ENCODE peak calls at places on chromosomes 4 and X, in nine cellular contexts. One of them, this sample, is unnamed.

GRCh38 chrX:14964500-14964899 is 91.3 kb downstream of the MOSPD2 start:
- DNase-seq in SW480: peak; percentile 18
- DNase-seq in AML-193: no peak
- DNase-seq in CD14-positive monocyte: no peak
- DNase-seq in ovary: no peak
- DNase-seq in spleen: no peak
- DNase-seq in activated CD4-positive, CD25-positive, alpha-beta regulatory T cell: no peak
- DNase-seq in non-pigmented ciliary epithelial cell: no peak
- DNase-seq in activated CD4-positive, alpha-beta T cell treated with anti-CD3 and anti-CD28 coated beads, Interleukin-2, amount 50 U/mL, for 48 hours: no peak
- DNase-seq in this sample: no peak

GRCh38 chr4:65399131-65399530 is 271.2 kb downstream of the EPHA5 start:
- DNase-seq in AML-193: no peak
- DNase-seq in SW480: no peak
- DNase-seq in ovary: no peak
- DNase-seq in activated CD4-positive, alpha-beta T cell treated with anti-CD3 and anti-CD28 coated beads, Interleukin-2, amount 50 U/mL, for 48 hours: no peak
- DNase-seq in non-pigmented ciliary epithelial cell: no peak
- DNase-seq in activated CD4-positive, CD25-positive, alpha-beta regulatory T cell: no peak
- DNase-seq in spleen: peak; percentile 64
- DNase-seq in CD14-positive monocyte: no peak
- DNase-seq in this sample: no peak

GRCh38 chrX:24999501-24999900 is 16.3 kb downstream of the ARX start:
- DNase-seq in AML-193: no peak
- DNase-seq in SW480: peak; percentile 55
- DNase-seq in ovary: no peak
- DNase-seq in non-pigmented ciliary epithelial cell: no peak
- DNase-seq in activated CD4-positive, CD25-positive, alpha-beta regulatory T cell: no peak
- DNase-seq in CD14-positive monocyte: no peak
- DNase-seq in spleen: no peak
- DNase-seq in activated CD4-positive, alpha-beta T cell treated with anti-CD3 and anti-CD28 coated beads, Interleukin-2, amount 50 U/mL, for 48 hours: no peak
- DNase-seq in this sample: no peak

GRCh38 chrX:136097871-136098805 is 49.2 kb upstream of the FHL1 start:
- DNase-seq in spleen: no peak
- DNase-seq in non-pigmented ciliary epithelial cell: no peak
- DNase-seq in CD14-positive monocyte: no peak
- DNase-seq in AML-193: no peak
- DNase-seq in activated CD4-positive, CD25-positive, alpha-beta regulatory T cell: no peak
- DNase-seq in ovary: no peak
- DNase-seq in SW480: no peak
- DNase-seq in activated CD4-positive, alpha-beta T cell treated with anti-CD3 and anti-CD28 coated beads, Interleukin-2, amount 50 U/mL, for 48 hours: no peak
- DNase-seq in this sample: no peak

GRCh38 chr4:53935780-53936179 is 128.6 kb downstream of the CHIC2 start:
- DNase-seq in activated CD4-positive, CD25-positive, alpha-beta regulatory T cell: no peak
- DNase-seq in spleen: no peak
- DNase-seq in AML-193: no peak
- DNase-seq in SW480: no peak
- DNase-seq in ovary: no peak
- DNase-seq in CD14-positive monocyte: no peak
- DNase-seq in non-pigmented ciliary epithelial cell: no peak
- DNase-seq in activated CD4-positive, alpha-beta T cell treated with anti-CD3 and anti-CD28 coated beads, Interleukin-2, amount 50 U/mL, for 48 hours: no peak
- DNase-seq in this sample: no peak

GRCh38 chr4:8528713-8529112 is 51.5 kb upstream of the GPR78 start:
- DNase-seq in non-pigmented ciliary epithelial cell: no peak
- DNase-seq in ovary: no peak
- DNase-seq in AML-193: no peak
- DNase-seq in spleen: no peak
- DNase-seq in CD14-positive monocyte: no peak
- DNase-seq in SW480: peak; percentile 28
- DNase-seq in activated CD4-positive, alpha-beta T cell treated with anti-CD3 and anti-CD28 coated beads, Interleukin-2, amount 50 U/mL, for 48 hours: no peak
- DNase-seq in activated CD4-positive, CD25-positive, alpha-beta regulatory T cell: no peak
- DNase-seq in this sample: no peak

GRCh38 chr4:144645621-144646522 is at the start of gene HHIP:
- DNase-seq in SW480: no peak
- DNase-seq in spleen: no peak
- DNase-seq in ovary: peak; percentile 73
- DNase-seq in CD14-positive monocyte: no peak
- DNase-seq in AML-193: peak; percentile 2
- DNase-seq in activated CD4-positive, alpha-beta T cell treated with anti-CD3 and anti-CD28 coated beads, Interleukin-2, amount 50 U/mL, for 48 hours: peak; percentile 10
- DNase-seq in non-pigmented ciliary epithelial cell: no peak
- DNase-seq in activated CD4-positive, CD25-positive, alpha-beta regulatory T cell: no peak
- DNase-seq in this sample: peak; percentile 48

GRCh38 chr4:140640150-140640748 is 71.5 kb upstream of the UCP1 start:
- DNase-seq in activated CD4-positive, alpha-beta T cell treated with anti-CD3 and anti-CD28 coated beads, Interleukin-2, amount 50 U/mL, for 48 hours: no peak
- DNase-seq in activated CD4-positive, CD25-positive, alpha-beta regulatory T cell: no peak
- DNase-seq in non-pigmented ciliary epithelial cell: no peak
- DNase-seq in SW480: no peak
- DNase-seq in ovary: no peak
- DNase-seq in AML-193: no peak
- DNase-seq in CD14-positive monocyte: no peak
- DNase-seq in spleen: no peak
- DNase-seq in this sample: no peak

GRCh38 chr4:11720292-11720691 is 291.6 kb upstream of the HS3ST1 start:
- DNase-seq in non-pigmented ciliary epithelial cell: no peak
- DNase-seq in spleen: no peak
- DNase-seq in activated CD4-positive, alpha-beta T cell treated with anti-CD3 and anti-CD28 coated beads, Interleukin-2, amount 50 U/mL, for 48 hours: no peak
- DNase-seq in ovary: no peak
- DNase-seq in CD14-positive monocyte: no peak
- DNase-seq in SW480: peak; percentile 34
- DNase-seq in AML-193: no peak
- DNase-seq in activated CD4-positive, CD25-positive, alpha-beta regulatory T cell: no peak
- DNase-seq in this sample: no peak

GRCh38 chrX:51459125-51459524 is 37.3 kb downstream of the NUDT11 start:
- DNase-seq in ovary: no peak
- DNase-seq in activated CD4-positive, alpha-beta T cell treated with anti-CD3 and anti-CD28 coated beads, Interleukin-2, amount 50 U/mL, for 48 hours: peak; percentile 13
- DNase-seq in CD14-positive monocyte: no peak
- DNase-seq in spleen: no peak
- DNase-seq in non-pigmented ciliary epithelial cell: no peak
- DNase-seq in AML-193: peak; percentile 0
- DNase-seq in SW480: peak; percentile 8
- DNase-seq in activated CD4-positive, CD25-positive, alpha-beta regulatory T cell: no peak
- DNase-seq in this sample: no peak

GRCh38 chr4:136864580-136865185 is 667.6 kb downstream of the PCDH18 start:
- DNase-seq in non-pigmented ciliary epithelial cell: peak; percentile 38
- DNase-seq in spleen: no peak
- DNase-seq in activated CD4-positive, alpha-beta T cell treated with anti-CD3 and anti-CD28 coated beads, Interleukin-2, amount 50 U/mL, for 48 hours: peak; percentile 14
- DNase-seq in SW480: peak; percentile 39
- DNase-seq in activated CD4-positive, CD25-positive, alpha-beta regulatory T cell: no peak
- DNase-seq in ovary: no peak
- DNase-seq in CD14-positive monocyte: no peak
- DNase-seq in AML-193: peak; percentile 58
- DNase-seq in this sample: no peak

GRCh38 chr4:106034205-106034604 is 138.9 kb downstream of the NPNT start:
- DNase-seq in activated CD4-positive, CD25-positive, alpha-beta regulatory T cell: no peak
- DNase-seq in AML-193: no peak
- DNase-seq in SW480: no peak
- DNase-seq in activated CD4-positive, alpha-beta T cell treated with anti-CD3 and anti-CD28 coated beads, Interleukin-2, amount 50 U/mL, for 48 hours: no peak
- DNase-seq in spleen: no peak
- DNase-seq in non-pigmented ciliary epithelial cell: no peak
- DNase-seq in CD14-positive monocyte: no peak
- DNase-seq in ovary: no peak
- DNase-seq in this sample: no peak

GRCh38 chr4:113397114-113397701 is 347.8 kb downstream of the ANK2 start:
- DNase-seq in SW480: no peak
- DNase-seq in non-pigmented ciliary epithelial cell: no peak
- DNase-seq in activated CD4-positive, CD25-positive, alpha-beta regulatory T cell: no peak
- DNase-seq in spleen: no peak
- DNase-seq in AML-193: no peak
- DNase-seq in activated CD4-positive, alpha-beta T cell treated with anti-CD3 and anti-CD28 coated beads, Interleukin-2, amount 50 U/mL, for 48 hours: no peak
- DNase-seq in ovary: no peak
- DNase-seq in CD14-positive monocyte: no peak
- DNase-seq in this sample: no peak

GRCh38 chrX:72060196-72060974 is 71.3 kb downstream of the RTL5 start:
- DNase-seq in activated CD4-positive, CD25-positive, alpha-beta regulatory T cell: no peak
- DNase-seq in AML-193: no peak
- DNase-seq in non-pigmented ciliary epithelial cell: no peak
- DNase-seq in activated CD4-positive, alpha-beta T cell treated with anti-CD3 and anti-CD28 coated beads, Interleukin-2, amount 50 U/mL, for 48 hours: no peak
- DNase-seq in SW480: no peak
- DNase-seq in CD14-positive monocyte: no peak
- DNase-seq in ovary: peak; percentile 50
- DNase-seq in spleen: no peak
- DNase-seq in this sample: no peak

GRCh38 chr4:20311863-20312262 is 60.2 kb downstream of the SLIT2 start:
- DNase-seq in activated CD4-positive, CD25-positive, alpha-beta regulatory T cell: no peak
- DNase-seq in CD14-positive monocyte: no peak
- DNase-seq in SW480: no peak
- DNase-seq in AML-193: no peak
- DNase-seq in spleen: no peak
- DNase-seq in activated CD4-positive, alpha-beta T cell treated with anti-CD3 and anti-CD28 coated beads, Interleukin-2, amount 50 U/mL, for 48 hours: no peak
- DNase-seq in non-pigmented ciliary epithelial cell: no peak
- DNase-seq in ovary: no peak
- DNase-seq in this sample: no peak

This sample was measured in Right ventricle myocardium superior.